ENCODE peak calls at places on chromosomes 6 and 20, in four cellular contexts. H, V, O and U are unnamed samples.
A peak's percentile ranks its signal among the peaks of the same experiment; 100 is the strongest.

GRCh38 chr6:25259756-25260155 is 19.4 kb upstream of the CARMIL1 start:
- DNase-seq in O (no peak), H (no peak), V (no peak), U (no peak)

GRCh38 chr6:45637611-45638257 is 260.0 kb upstream of the SUPT3H start:
- DNase-seq in H (no peak), O (no peak), V (no peak), U (no peak)

GRCh38 chr6:80535914-80536565 is 429.6 kb downstream of the BCKDHB start:
- DNase-seq in O (no peak), H (no peak), V (no peak), U (no peak)

GRCh38 chr20:61989741-61990140 is 75.9 kb downstream of the TAF4 start:
- DNase-seq in V (no peak), O (no peak), H (no peak), U (no peak)

GRCh38 chr20:62495798-62496325 is 20.1 kb upstream of the GATA5 start:
- DNase-seq in H (no peak), O (no peak), V (no peak), U (no peak)

GRCh38 chr20:5080384-5080877 is 39.3 kb downstream of the PCNA start:
- DNase-seq in V (no peak), H (peak; percentile 48), O (peak; percentile 70), U (no peak)

GRCh38 chr6:135902756-135903331 is 51.3 kb downstream of the PDE7B start:
- DNase-seq in O (no peak), V (no peak), H (no peak), U (no peak)

GRCh38 chr6:74631558-74631957 is 574.3 kb downstream of the COL12A1 start:
- DNase-seq in V (no peak), H (no peak), O (peak; percentile 43), U (no peak)

GRCh38 chr6:150116195-150116800 is 26.5 kb upstream of the PPP1R14C start:
- DNase-seq in O (no peak), V (no peak), H (no peak), U (no peak)

GRCh38 chr6:150115769-150116168 is 27.1 kb upstream of the PPP1R14C start:
- DNase-seq in H (no peak), V (no peak), O (no peak), U (no peak)

GRCh38 chr6:150118642-150119041 is 24.2 kb upstream of the PPP1R14C start:
- DNase-seq in O (no peak), H (no peak), V (peak; percentile 32), U (no peak)

GRCh38 chr6:150118208-150118607 is 24.6 kb upstream of the PPP1R14C start:
- DNase-seq in V (no peak), O (no peak), H (no peak), U (no peak)

GRCh38 chr6:150119256-150119655 is 23.6 kb upstream of the PPP1R14C start:
- DNase-seq in H (no peak), V (no peak), O (no peak), U (no peak)
- TF ChIP-seq JUNB in H (no peak), V (no peak), O (no peak), U (no peak)

DNA sequence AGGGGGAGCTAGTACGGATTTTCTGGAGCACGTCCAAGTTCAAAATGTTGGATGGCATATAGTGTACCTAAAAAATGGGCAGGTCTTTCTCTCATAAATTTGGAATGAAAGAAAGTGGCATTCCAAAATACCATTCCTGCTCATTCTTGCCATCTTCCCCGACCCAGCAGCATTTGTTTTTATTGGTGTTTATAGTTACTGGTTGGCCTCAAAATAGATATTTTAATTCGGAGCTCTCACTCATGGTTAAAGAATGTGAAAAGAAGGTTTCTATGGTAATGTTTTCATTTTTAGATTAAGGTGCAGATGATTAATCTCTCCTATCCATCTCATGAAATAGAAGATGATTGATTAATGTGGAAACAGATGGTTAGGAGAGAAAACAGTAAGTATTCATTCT is 204.5 kb downstream of the HIVEP2 start:
- DNase-seq in O (no peak), H (no peak), V (no peak), U (no peak)
- TF ChIP-seq JUNB in O (no peak), H (no peak), V (no peak), U (no peak)

GRCh38 chr6:11810039-11810541 is 31.5 kb upstream of the ADTRP start:
- DNase-seq in O (peak; percentile 90), H (no peak), V (no peak), U (no peak)
- TF ChIP-seq JUNB in O (no peak), H (no peak), V (no peak), U (no peak)

GRCh38 chr20:63740501-63741353 is 1.2 kb downstream of the SLC2A4RG start:
- DNase-seq in H (no peak), O (peak; percentile 90), V (peak; percentile 95), U (peak; percentile 73)
- TF ChIP-seq JUNB in H (no peak), O (no peak), V (no peak), U (no peak)

GRCh38 chr6:75747985-75748742 is 875 bp upstream of the MYO6 start:
- DNase-seq in H (no peak), V (no peak), O (no peak), U (no peak)
- TF ChIP-seq JUNB in H (peak; percentile 6), V (no peak), O (no peak), U (no peak)

DNA sequence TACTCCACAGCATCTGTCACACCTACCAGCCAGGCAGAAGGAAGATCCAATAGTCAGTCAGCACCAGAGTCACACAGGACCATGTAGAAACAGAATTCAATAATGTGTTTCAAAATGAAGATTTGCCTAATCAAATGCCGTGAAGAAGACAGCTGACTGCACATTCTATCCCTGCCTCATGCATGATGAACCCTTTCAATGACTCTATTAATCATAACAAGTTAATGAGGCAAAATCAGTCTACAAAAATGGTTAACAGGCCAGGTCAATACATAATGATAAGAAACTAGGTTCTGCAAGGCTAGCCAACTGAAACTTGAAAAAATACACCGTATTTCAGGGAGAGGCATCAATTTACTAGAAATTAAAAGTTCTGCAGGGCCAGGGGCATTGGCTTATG is 6.7 kb upstream of the PNRC1 start:
- DNase-seq in V (no peak), O (no peak), H (no peak), U (no peak)
- TF ChIP-seq JUNB in V (no peak), O (no peak), H (no peak), U (no peak)